ENCODE peak calls at places on chromosomes 7 and 10, in six cellular contexts. C is GM23338, Z is foreskin keratinocyte, R is left lung, W is gastrocnemius medialis, N is AG04450. E is an unnamed sample. For H3K27me3, the result is how much of the 10 kb centered on the place peaks cover.

GRCh38 chr7:129332354-129333056 is 101.7 kb upstream of the STRIP2 start:
- DNase-seq in Z (no peak), W (no peak), C (no peak), R (no peak), N (peak), E (peak)

GRCh38 chr7:101370836-101371235 is 8.2 kb downstream of the COL26A1 start:
- DNase-seq in C (no peak), N (no peak), Z (no peak), W (no peak), R (no peak), E (no peak)

GRCh38 chr10:96306516-96306915 is 2.3 kb downstream of the DNTT start:
- DNase-seq in W (peak), C (no peak), R (peak), Z (no peak), N (no peak), E (no peak)

GRCh38 chr7:100803398-100804161 is 23.7 kb downstream of the EPHB4 start:
- DNase-seq in Z (peak), C (peak), W (peak), N (peak), R (peak), E (no peak)

GRCh38 chr7:98968621-98969020 is 90.3 kb downstream of the TRRAP start:
- DNase-seq in Z (no peak), N (no peak), C (no peak), R (no peak), W (no peak), E (no peak)

GRCh38 chr10:4725917-4726606 is 99.9 kb upstream of the AKR1E2 start:
- DNase-seq in N (peak), R (no peak), W (no peak), C (no peak), Z (peak), E (no peak)

GRCh38 chr10:120392671-120393079 is 64.4 kb upstream of the PLPP4 start:
- DNase-seq in N (no peak), Z (no peak), W (no peak), C (no peak), R (no peak), E (no peak)

GRCh38 chr10:30094601-30095000 is 35.2 kb upstream of the JCAD start:
- DNase-seq in R (no peak), Z (no peak), C (no peak), N (no peak), W (no peak), E (no peak)

GRCh38 chr7:93720106-93720505 is 145.6 kb upstream of the CALCR start:
- DNase-seq in Z (no peak), R (no peak), W (no peak), C (no peak), N (no peak), E (no peak)

GRCh38 chr7:91949221-91950009 is 8.8 kb downstream of the AKAP9 start:
- DNase-seq in N (no peak), C (no peak), R (no peak), W (no peak), Z (no peak), E (no peak)

GRCh38 chr7:40115941-40116340 is 18.5 kb downstream of the MPLKIP start:
- DNase-seq in Z (no peak), R (no peak), N (no peak), W (no peak), C (no peak), E (peak)

GRCh38 chr7:28609608-28610007 is 197.3 kb downstream of the CREB5 start:
- DNase-seq in N (no peak), Z (no peak), C (no peak), R (no peak), W (peak), E (no peak)

GRCh38 chr7:44291066-44291732 is 34.2 kb downstream of the CAMK2B start:
- DNase-seq in N (peak), Z (no peak), R (peak), C (no peak), W (peak), E (no peak)

GRCh38 chr7:26005683-26006410 is 146.2 kb upstream of the NFE2L3 start:
- DNase-seq in R (no peak), W (no peak), C (no peak), N (no peak), Z (peak), E (peak)

GRCh38 chr7:74191231-74191630 is 17.1 kb downstream of the EIF4H start:
- DNase-seq in N (no peak), C (no peak), Z (no peak), R (no peak), W (no peak), E (no peak)

GRCh38 chr7:157541295-157541608 is 204.4 kb downstream of the DNAJB6 start:
- DNase-seq in W (no peak), Z (no peak), N (no peak), R (peak), C (no peak), E (no peak)

GRCh38 chr10:112663181-112663879 is 216.3 kb downstream of the VTI1A start:
- DNase-seq in W (no peak), N (no peak), R (no peak), C (no peak), Z (peak), E (peak)

GRCh38 chr7:78299088-78299487 is 500.5 kb downstream of the PHTF2 start:
- DNase-seq in C (no peak), W (no peak), Z (no peak), R (no peak), N (no peak), E (no peak)

GRCh38 chr10:82942572-82943091 is 1067.6 kb downstream of the NRG3 start:
- DNase-seq in Z (no peak), R (no peak), N (no peak), W (peak), C (no peak), E (no peak)

GRCh38 chr10:77823811-77824542 is 102.6 kb downstream of the DLG5 start:
- DNase-seq in C (no peak), R (peak), W (no peak), Z (no peak), N (no peak), E (no peak)

GRCh38 chr7:115124409-115124939 is 202.6 kb downstream of the MDFIC start:
- DNase-seq in Z (no peak), N (no peak), W (no peak), R (no peak), C (no peak), E (no peak)

GRCh38 chr10:78250313-78251040 is 216.8 kb downstream of the RPS24 start:
- DNase-seq in W (no peak), C (no peak), N (no peak), Z (no peak), R (no peak), E (no peak)

GRCh38 chr7:45186261-45186813 is 28.7 kb downstream of the RAMP3 start:
- DNase-seq in Z (no peak), R (no peak), N (no peak), C (no peak), W (no peak), E (no peak)

GRCh38 chr7:94605031-94605430 is 50.9 kb downstream of the SGCE start:
- DNase-seq in W (no peak), Z (no peak), R (no peak), C (no peak), N (no peak), E (no peak)

GRCh38 chr7:7745966-7746365 is 27.6 kb upstream of the RPA3 start:
- DNase-seq in Z (no peak), R (no peak), C (no peak), W (no peak), N (no peak), E (no peak)

GRCh38 chr7:82678259-82678658 is 234.7 kb upstream of the CACNA2D1 start:
- DNase-seq in W (no peak), Z (no peak), R (no peak), C (no peak), N (no peak), E (no peak)

GRCh38 chr7:84291756-84292155 is 97.2 kb upstream of the SEMA3A start:
- DNase-seq in W (no peak), N (no peak), C (no peak), R (no peak), Z (no peak), E (no peak)

GRCh38 chr10:60883187-60883586 is 60.8 kb downstream of the RHOBTB1 start:
- DNase-seq in Z (no peak), N (no peak), R (no peak), W (no peak), C (peak), E (no peak)

GRCh38 chr7:96685755-96686154 is 23.9 kb downstream of the SEM1 start:
- DNase-seq in W (no peak), C (no peak), Z (no peak), R (no peak), N (no peak), E (no peak)

GRCh38 chr7:44385384-44386138 is 60.2 kb upstream of the CAMK2B start:
- DNase-seq in C (no peak), W (no peak), N (no peak), R (peak), Z (no peak), E (no peak)

GRCh38 chr10:74063256-74063655 is 65.3 kb downstream of the VCL start:
- DNase-seq in W (no peak), N (no peak), Z (no peak), C (no peak), R (no peak), E (no peak)

GRCh38 chr7:23072043-23072442 is 33.5 kb upstream of the KLHL7 start:
- DNase-seq in C (peak), W (no peak), R (no peak), Z (no peak), N (no peak), E (no peak)

GRCh38 chr7:154474903-154475520 is 422.8 kb downstream of the DPP6 start:
- DNase-seq in R (no peak), Z (no peak), N (no peak), W (no peak), C (no peak), E (no peak)

GRCh38 chr7:1140481-1141104 is 19.4 kb downstream of the ZFAND2A start:
- DNase-seq in N (no peak), C (no peak), W (no peak), Z (no peak), R (no peak), E (no peak)

GRCh38 chr7:70143089-70144044 is 545.1 kb downstream of the AUTS2 start:
- DNase-seq in W (no peak), Z (peak), C (no peak), R (no peak), N (no peak), E (no peak)

GRCh38 chr10:116689096-116689495 is 53.3 kb downstream of the HSPA12A start:
- DNase-seq in C (no peak), N (no peak), Z (no peak), R (no peak), W (no peak), E (no peak)

GRCh38 chr10:116687633-116688032 is 54.7 kb downstream of the HSPA12A start:
- DNase-seq in N (no peak), Z (no peak), W (no peak), C (no peak), R (no peak), E (no peak)

GRCh38 chr10:116686632-116687031 is 55.7 kb downstream of the HSPA12A start:
- DNase-seq in R (no peak), N (no peak), Z (no peak), C (no peak), W (no peak), E (no peak)

GRCh38 chr10:116689744-116690143 is 52.6 kb downstream of the HSPA12A start:
- DNase-seq in W (no peak), R (no peak), Z (no peak), N (no peak), C (no peak), E (no peak)

GRCh38 chr10:116688241-116688711 is 54.1 kb downstream of the HSPA12A start:
- DNase-seq in R (no peak), N (peak), W (no peak), C (peak), Z (no peak), E (no peak)
- H3K27ac ChIP-seq in R (no peak), N (peak), W (no peak), C (no peak), Z (no peak), E (no peak)

DNA sequence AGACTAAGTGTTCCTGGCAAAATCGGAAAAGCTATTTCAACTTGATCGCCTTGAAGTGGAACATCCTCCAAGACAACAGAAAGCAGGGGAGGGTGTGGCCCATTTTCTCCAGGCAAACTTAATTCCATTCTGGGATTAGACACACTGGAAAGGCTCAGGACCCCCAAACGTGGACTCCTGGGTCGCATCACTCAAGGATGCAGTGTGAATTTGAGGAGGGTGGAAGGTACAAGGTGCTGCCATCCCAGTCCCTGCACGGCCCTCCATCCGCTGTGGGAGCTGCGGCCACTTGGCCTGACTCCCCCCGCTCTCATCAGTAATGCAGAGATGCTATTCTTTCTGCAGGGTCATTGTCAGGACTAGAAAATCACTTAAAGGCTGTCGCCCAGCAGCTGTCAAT is 2.4 kb downstream of the CNPY1 start:
- DNase-seq in W (no peak), C (no peak), R (no peak), Z (no peak), N (no peak), E (no peak)
- TF ChIP-seq CTCF in W (no peak), C (no peak), R (no peak), Z (no peak), N (no peak), E (no peak)

GRCh38 chr10:80283119-80283518 is 6.3 kb downstream of the MAT1A start:
- DNase-seq in Z (no peak), N (no peak), R (no peak), W (no peak), C (no peak), E (no peak)
- H3K27me3 ChIP-seq in Z (under half), N (under half), R (under half), W (under half), C (under half), E (under half)

GRCh38 chr10:20898851-20899250 is 1.7 kb upstream of the NEBL start:
- DNase-seq in N (no peak), Z (no peak), W (no peak), C (no peak), R (no peak), E (no peak)
- H3K27ac ChIP-seq in N (no peak), Z (no peak), W (no peak), C (no peak), R (no peak), E (no peak)

GRCh38 chr10:35127289-35127891 is 744 bp downstream of the CREM start:
- DNase-seq in Z (peak), N (peak), R (peak), W (peak), C (peak), E (no peak)

GRCh38 chr10:35132727-35133126 is 6.1 kb downstream of the CREM start:
- DNase-seq in W (no peak), N (no peak), R (no peak), Z (no peak), C (no peak), E (no peak)

GRCh38 chr10:35129185-35129674 is 2.6 kb downstream of the CREM start:
- DNase-seq in W (no peak), Z (no peak), N (no peak), R (no peak), C (no peak), E (no peak)

GRCh38 chr10:35133586-35133985 is 6.9 kb downstream of the CREM start:
- DNase-seq in W (no peak), C (no peak), Z (no peak), N (no peak), R (no peak), E (no peak)

DNA sequence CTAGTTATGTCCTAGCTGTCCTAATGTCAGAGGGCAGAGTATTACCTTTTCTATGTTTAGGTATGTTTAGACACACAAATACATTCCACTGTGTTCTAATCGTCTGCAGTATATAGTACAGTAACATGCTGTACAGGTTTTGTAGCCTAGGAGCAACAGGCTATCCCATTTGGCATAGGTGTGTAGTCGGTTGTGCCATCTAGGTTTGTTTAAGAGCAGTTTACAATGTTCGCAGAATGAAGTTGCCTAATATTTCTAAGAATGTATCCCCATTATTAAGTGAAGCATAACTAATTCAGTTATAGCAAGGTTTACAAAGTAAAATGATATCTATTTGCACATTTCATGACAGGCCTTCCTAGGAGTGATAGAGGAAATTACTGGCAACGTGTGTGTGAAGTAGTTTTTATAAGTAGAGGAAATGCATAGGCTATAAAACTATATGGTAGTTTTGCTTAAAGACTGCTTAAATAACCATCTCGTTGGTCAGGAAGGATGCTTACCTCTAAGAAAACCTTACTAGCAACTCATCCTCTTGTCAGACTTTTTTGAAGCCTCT is 4.0 kb downstream of the CREM start:
- DNase-seq in W (no peak), Z (no peak), C (no peak), N (no peak), R (no peak), E (no peak)
- TF ChIP-seq CTCF in W (no peak), Z (no peak), C (no peak), N (no peak), R (no peak), E (no peak)

E was measured in PC-9.